ENCODE peak calls at places on chromosome 20, in eight cellular contexts. One of them, this sample, is unnamed.

GRCh38 chr20:43736588-43737091 is 9.8 kb upstream of the GTSF1L start:
- DNase-seq in CD8-positive, alpha-beta T cell: no peak
- DNase-seq in fibroblast of mammary gland: no peak
- DNase-seq in fibroblast of lung: no peak
- DNase-seq in naive thymus-derived CD4-positive, alpha-beta T cell: no peak
- DNase-seq in prostate gland: no peak
- DNase-seq in cardiac fibroblast: no peak
- DNase-seq in HL-60: no peak
- DNase-seq in this sample: peak

GRCh38 chr20:41650221-41650948 is 32.2 kb upstream of the CHD6 start:
- DNase-seq in CD8-positive, alpha-beta T cell: no peak
- DNase-seq in fibroblast of mammary gland: no peak
- DNase-seq in fibroblast of lung: no peak
- DNase-seq in naive thymus-derived CD4-positive, alpha-beta T cell: no peak
- DNase-seq in prostate gland: peak
- DNase-seq in cardiac fibroblast: no peak
- DNase-seq in HL-60: no peak
- DNase-seq in this sample: no peak

GRCh38 chr20:57388953-57389694 is 2.1 kb upstream of the RBM38 start:
- DNase-seq in CD8-positive, alpha-beta T cell: no peak
- DNase-seq in fibroblast of mammary gland: peak
- DNase-seq in fibroblast of lung: peak
- DNase-seq in naive thymus-derived CD4-positive, alpha-beta T cell: peak
- DNase-seq in prostate gland: peak
- DNase-seq in cardiac fibroblast: peak
- DNase-seq in HL-60: no peak
- DNase-seq in this sample: no peak

GRCh38 chr20:10714236-10714975 is 40.6 kb upstream of the JAG1 start:
- DNase-seq in CD8-positive, alpha-beta T cell: no peak
- DNase-seq in fibroblast of mammary gland: no peak
- DNase-seq in fibroblast of lung: peak
- DNase-seq in naive thymus-derived CD4-positive, alpha-beta T cell: no peak
- DNase-seq in prostate gland: no peak
- DNase-seq in cardiac fibroblast: no peak
- DNase-seq in HL-60: no peak
- DNase-seq in this sample: no peak

GRCh38 chr20:34312024-34312460 is 8.9 kb upstream of the AHCY start:
- DNase-seq in CD8-positive, alpha-beta T cell: no peak
- DNase-seq in fibroblast of mammary gland: no peak
- DNase-seq in fibroblast of lung: no peak
- DNase-seq in naive thymus-derived CD4-positive, alpha-beta T cell: no peak
- DNase-seq in prostate gland: no peak
- DNase-seq in cardiac fibroblast: no peak
- DNase-seq in HL-60: no peak
- DNase-seq in this sample: no peak

GRCh38 chr20:18839507-18840247 is 26.1 kb downstream of the SCP2D1 start:
- DNase-seq in CD8-positive, alpha-beta T cell: no peak
- DNase-seq in fibroblast of mammary gland: no peak
- DNase-seq in fibroblast of lung: no peak
- DNase-seq in naive thymus-derived CD4-positive, alpha-beta T cell: no peak
- DNase-seq in prostate gland: no peak
- DNase-seq in cardiac fibroblast: no peak
- DNase-seq in HL-60: no peak
- DNase-seq in this sample: no peak

GRCh38 chr20:5529331-5530142 is 212.8 kb upstream of the PROKR2 start:
- DNase-seq in CD8-positive, alpha-beta T cell: peak
- DNase-seq in fibroblast of mammary gland: peak
- DNase-seq in fibroblast of lung: peak
- DNase-seq in naive thymus-derived CD4-positive, alpha-beta T cell: peak
- DNase-seq in prostate gland: peak
- DNase-seq in cardiac fibroblast: peak
- DNase-seq in HL-60: peak
- DNase-seq in this sample: peak

GRCh38 chr20:8946036-8946926 is 122.6 kb upstream of the PLCB4 start:
- DNase-seq in CD8-positive, alpha-beta T cell: no peak
- DNase-seq in fibroblast of mammary gland: peak
- DNase-seq in fibroblast of lung: no peak
- DNase-seq in naive thymus-derived CD4-positive, alpha-beta T cell: no peak
- DNase-seq in prostate gland: no peak
- DNase-seq in cardiac fibroblast: no peak
- DNase-seq in HL-60: no peak
- DNase-seq in this sample: no peak

GRCh38 chr20:49906615-49907154 is 8.6 kb downstream of the SPATA2 start:
- DNase-seq in CD8-positive, alpha-beta T cell: no peak
- DNase-seq in fibroblast of mammary gland: no peak
- DNase-seq in fibroblast of lung: no peak
- DNase-seq in naive thymus-derived CD4-positive, alpha-beta T cell: no peak
- DNase-seq in prostate gland: no peak
- DNase-seq in cardiac fibroblast: no peak
- DNase-seq in HL-60: no peak
- DNase-seq in this sample: no peak

GRCh38 chr20:37346526-37347346 is 796 bp downstream of the SRC start:
- DNase-seq in CD8-positive, alpha-beta T cell: no peak
- DNase-seq in fibroblast of mammary gland: no peak
- DNase-seq in fibroblast of lung: no peak
- DNase-seq in naive thymus-derived CD4-positive, alpha-beta T cell: no peak
- DNase-seq in prostate gland: no peak
- DNase-seq in cardiac fibroblast: no peak
- DNase-seq in HL-60: no peak
- DNase-seq in this sample: no peak

GRCh38 chr20:24502661-24503060 is 33.2 kb downstream of the SYNDIG1 start:
- DNase-seq in CD8-positive, alpha-beta T cell: no peak
- DNase-seq in fibroblast of mammary gland: peak
- DNase-seq in fibroblast of lung: peak
- DNase-seq in naive thymus-derived CD4-positive, alpha-beta T cell: no peak
- DNase-seq in prostate gland: no peak
- DNase-seq in cardiac fibroblast: peak
- DNase-seq in HL-60: no peak
- DNase-seq in this sample: no peak

GRCh38 chr20:7624886-7625285 is 315.4 kb downstream of the HAO1 start:
- DNase-seq in CD8-positive, alpha-beta T cell: no peak
- DNase-seq in fibroblast of mammary gland: no peak
- DNase-seq in fibroblast of lung: no peak
- DNase-seq in naive thymus-derived CD4-positive, alpha-beta T cell: no peak
- DNase-seq in prostate gland: no peak
- DNase-seq in cardiac fibroblast: no peak
- DNase-seq in HL-60: no peak
- DNase-seq in this sample: no peak

GRCh38 chr20:4592316-4593148 is 129.2 kb upstream of the PRND start:
- DNase-seq in CD8-positive, alpha-beta T cell: peak
- DNase-seq in fibroblast of mammary gland: peak
- DNase-seq in fibroblast of lung: peak
- DNase-seq in naive thymus-derived CD4-positive, alpha-beta T cell: peak
- DNase-seq in prostate gland: no peak
- DNase-seq in cardiac fibroblast: peak
- DNase-seq in HL-60: peak
- DNase-seq in this sample: no peak

GRCh38 chr20:56171087-56172012 is 77.2 kb upstream of the MC3R start:
- DNase-seq in CD8-positive, alpha-beta T cell: no peak
- DNase-seq in fibroblast of mammary gland: no peak
- DNase-seq in fibroblast of lung: peak
- DNase-seq in naive thymus-derived CD4-positive, alpha-beta T cell: no peak
- DNase-seq in prostate gland: peak
- DNase-seq in cardiac fibroblast: peak
- DNase-seq in HL-60: no peak
- DNase-seq in this sample: no peak

GRCh38 chr20:38219006-38219950 is 41.3 kb downstream of the KIAA1755 start:
- DNase-seq in CD8-positive, alpha-beta T cell: no peak
- DNase-seq in fibroblast of mammary gland: no peak
- DNase-seq in fibroblast of lung: no peak
- DNase-seq in naive thymus-derived CD4-positive, alpha-beta T cell: no peak
- DNase-seq in prostate gland: no peak
- DNase-seq in cardiac fibroblast: no peak
- DNase-seq in HL-60: no peak
- DNase-seq in this sample: no peak

GRCh38 chr20:64155258-64156135 is 8.8 kb upstream of the MYT1 start:
- DNase-seq in CD8-positive, alpha-beta T cell: no peak
- DNase-seq in fibroblast of mammary gland: no peak
- DNase-seq in fibroblast of lung: no peak
- DNase-seq in naive thymus-derived CD4-positive, alpha-beta T cell: no peak
- DNase-seq in prostate gland: no peak
- DNase-seq in cardiac fibroblast: no peak
- DNase-seq in HL-60: no peak
- DNase-seq in this sample: no peak

GRCh38 chr20:59576216-59576953 is 28.0 kb upstream of the PHACTR3 start:
- DNase-seq in CD8-positive, alpha-beta T cell: no peak
- DNase-seq in fibroblast of mammary gland: no peak
- DNase-seq in fibroblast of lung: no peak
- DNase-seq in naive thymus-derived CD4-positive, alpha-beta T cell: no peak
- DNase-seq in prostate gland: no peak
- DNase-seq in cardiac fibroblast: no peak
- DNase-seq in HL-60: no peak
- DNase-seq in this sample: no peak

GRCh38 chr20:20368414-20369352 is 779 bp downstream of the INSM1 start:
- DNase-seq in CD8-positive, alpha-beta T cell: no peak
- DNase-seq in fibroblast of mammary gland: peak
- DNase-seq in fibroblast of lung: no peak
- DNase-seq in naive thymus-derived CD4-positive, alpha-beta T cell: no peak
- DNase-seq in prostate gland: no peak
- DNase-seq in cardiac fibroblast: no peak
- DNase-seq in HL-60: no peak
- DNase-seq in this sample: no peak

GRCh38 chr20:17287998-17288397 is 61.2 kb downstream of the PCSK2 start:
- DNase-seq in CD8-positive, alpha-beta T cell: no peak
- DNase-seq in fibroblast of mammary gland: no peak
- DNase-seq in fibroblast of lung: no peak
- DNase-seq in naive thymus-derived CD4-positive, alpha-beta T cell: no peak
- DNase-seq in prostate gland: no peak
- DNase-seq in cardiac fibroblast: no peak
- DNase-seq in HL-60: no peak
- DNase-seq in this sample: no peak

GRCh38 chr20:13661070-13661687 is 22.4 kb upstream of the TASP1 start:
- DNase-seq in CD8-positive, alpha-beta T cell: no peak
- DNase-seq in fibroblast of mammary gland: peak
- DNase-seq in fibroblast of lung: peak
- DNase-seq in naive thymus-derived CD4-positive, alpha-beta T cell: no peak
- DNase-seq in prostate gland: no peak
- DNase-seq in cardiac fibroblast: no peak
- DNase-seq in HL-60: no peak
- DNase-seq in this sample: no peak
- H3K4me3 ChIP-seq in CD8-positive, alpha-beta T cell: no peak
- H3K4me3 ChIP-seq in fibroblast of mammary gland: no peak
- H3K4me3 ChIP-seq in fibroblast of lung: no peak
- H3K4me3 ChIP-seq in naive thymus-derived CD4-positive, alpha-beta T cell: no peak
- H3K4me3 ChIP-seq in prostate gland: no peak
- H3K4me3 ChIP-seq in cardiac fibroblast: no peak
- H3K4me3 ChIP-seq in HL-60: no peak
- H3K4me3 ChIP-seq in this sample: no peak

GRCh38 chr20:3160418-3160817 is 753 bp upstream of the FASTKD5 start:
- DNase-seq in CD8-positive, alpha-beta T cell: no peak
- DNase-seq in fibroblast of mammary gland: no peak
- DNase-seq in fibroblast of lung: no peak
- DNase-seq in naive thymus-derived CD4-positive, alpha-beta T cell: no peak
- DNase-seq in prostate gland: no peak
- DNase-seq in cardiac fibroblast: no peak
- DNase-seq in HL-60: no peak
- DNase-seq in this sample: no peak
- H3K4me3 ChIP-seq in CD8-positive, alpha-beta T cell: peak
- H3K4me3 ChIP-seq in fibroblast of mammary gland: no peak
- H3K4me3 ChIP-seq in fibroblast of lung: no peak
- H3K4me3 ChIP-seq in naive thymus-derived CD4-positive, alpha-beta T cell: no peak
- H3K4me3 ChIP-seq in prostate gland: peak
- H3K4me3 ChIP-seq in cardiac fibroblast: no peak
- H3K4me3 ChIP-seq in HL-60: peak
- H3K4me3 ChIP-seq in this sample: peak

DNA sequence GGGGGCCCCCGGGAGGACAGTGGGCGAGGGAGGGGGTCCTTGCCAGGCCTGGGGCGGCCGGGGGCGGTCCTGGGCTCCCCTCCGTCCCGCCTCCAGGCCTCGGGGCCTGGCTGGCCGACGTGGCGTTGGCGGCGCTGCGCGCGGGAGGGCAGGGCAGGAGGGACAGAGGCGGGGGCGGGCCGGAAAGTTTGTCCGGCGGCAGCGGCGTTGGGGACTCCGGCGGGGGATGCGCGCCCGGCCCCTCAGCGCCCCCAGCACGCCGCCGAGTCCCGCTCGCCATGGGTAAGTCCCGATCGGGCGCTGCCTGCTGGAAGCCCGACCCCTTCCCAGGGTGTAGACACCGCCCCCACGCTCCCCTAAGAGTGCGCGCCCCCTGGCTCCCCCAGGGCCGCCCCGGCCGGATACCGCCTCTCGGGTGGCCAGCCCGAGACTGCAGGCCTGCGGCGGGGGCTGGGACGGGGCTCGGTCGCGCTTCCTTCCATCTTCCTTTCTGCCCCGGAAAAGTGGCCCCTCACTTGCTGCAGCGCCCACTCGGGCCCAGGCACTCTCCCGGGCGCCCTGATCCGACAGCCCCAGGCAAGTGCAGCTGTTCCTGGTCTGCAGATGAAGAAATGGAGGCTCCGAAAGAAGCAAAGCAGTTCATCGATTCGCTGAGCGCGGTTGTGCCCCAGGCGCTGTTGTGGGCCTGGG is at the start of gene SLC2A10:
- DNase-seq in CD8-positive, alpha-beta T cell: no peak
- DNase-seq in fibroblast of mammary gland: peak
- DNase-seq in fibroblast of lung: peak
- DNase-seq in naive thymus-derived CD4-positive, alpha-beta T cell: no peak
- DNase-seq in prostate gland: peak
- DNase-seq in cardiac fibroblast: peak
- DNase-seq in HL-60: no peak
- DNase-seq in this sample: no peak
- H3K4me3 ChIP-seq in CD8-positive, alpha-beta T cell: peak
- H3K4me3 ChIP-seq in fibroblast of mammary gland: peak
- H3K4me3 ChIP-seq in fibroblast of lung: peak
- H3K4me3 ChIP-seq in naive thymus-derived CD4-positive, alpha-beta T cell: peak
- H3K4me3 ChIP-seq in prostate gland: peak
- H3K4me3 ChIP-seq in cardiac fibroblast: peak
- H3K4me3 ChIP-seq in HL-60: peak
- H3K4me3 ChIP-seq in this sample: peak

GRCh38 chr20:642398-643174 is 10.4 kb downstream of the SRXN1 start:
- DNase-seq in CD8-positive, alpha-beta T cell: no peak
- DNase-seq in fibroblast of mammary gland: no peak
- DNase-seq in fibroblast of lung: peak
- DNase-seq in naive thymus-derived CD4-positive, alpha-beta T cell: no peak
- DNase-seq in prostate gland: no peak
- DNase-seq in cardiac fibroblast: no peak
- DNase-seq in HL-60: no peak
- DNase-seq in this sample: no peak
- H3K4me3 ChIP-seq in CD8-positive, alpha-beta T cell: no peak
- H3K4me3 ChIP-seq in fibroblast of mammary gland: no peak
- H3K4me3 ChIP-seq in fibroblast of lung: no peak
- H3K4me3 ChIP-seq in naive thymus-derived CD4-positive, alpha-beta T cell: no peak
- H3K4me3 ChIP-seq in prostate gland: peak
- H3K4me3 ChIP-seq in cardiac fibroblast: no peak
- H3K4me3 ChIP-seq in HL-60: no peak
- H3K4me3 ChIP-seq in this sample: no peak

DNA sequence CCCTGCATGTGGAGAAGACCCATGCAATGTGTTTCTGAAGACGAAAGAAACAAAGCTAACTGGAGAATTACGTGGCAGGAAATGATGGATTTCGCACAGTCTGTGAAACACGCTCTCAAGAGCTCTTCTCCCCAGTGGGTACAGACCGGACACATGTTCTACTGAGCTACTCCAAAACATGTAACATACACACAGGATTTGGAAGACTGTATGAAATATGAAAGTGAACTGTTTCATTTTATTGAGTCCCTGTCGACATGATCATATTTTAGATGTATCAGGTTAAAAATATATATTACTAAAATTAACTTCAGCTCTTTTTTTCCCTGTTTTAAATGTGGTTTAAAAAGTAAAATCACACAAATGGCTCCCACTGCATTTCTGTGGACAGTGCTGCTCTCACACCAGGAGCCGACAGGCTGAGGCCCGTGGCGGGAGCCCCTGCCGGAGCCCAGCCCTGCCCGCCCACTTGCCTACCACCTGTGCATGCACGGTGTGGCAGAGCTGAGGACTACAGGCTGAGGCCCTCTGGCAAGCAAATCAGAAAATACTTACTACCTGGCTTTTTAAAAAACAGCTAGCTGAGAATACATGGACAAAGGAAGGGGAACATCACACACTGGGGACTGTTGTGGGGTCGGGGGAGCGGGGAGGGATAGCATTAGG is 58.9 kb upstream of the NXT1 start:
- DNase-seq in CD8-positive, alpha-beta T cell: no peak
- DNase-seq in fibroblast of mammary gland: no peak
- DNase-seq in fibroblast of lung: no peak
- DNase-seq in naive thymus-derived CD4-positive, alpha-beta T cell: no peak
- DNase-seq in prostate gland: no peak
- DNase-seq in cardiac fibroblast: peak
- DNase-seq in HL-60: no peak
- DNase-seq in this sample: no peak
- H3K4me3 ChIP-seq in CD8-positive, alpha-beta T cell: no peak
- H3K4me3 ChIP-seq in fibroblast of mammary gland: no peak
- H3K4me3 ChIP-seq in fibroblast of lung: no peak
- H3K4me3 ChIP-seq in naive thymus-derived CD4-positive, alpha-beta T cell: no peak
- H3K4me3 ChIP-seq in prostate gland: no peak
- H3K4me3 ChIP-seq in cardiac fibroblast: no peak
- H3K4me3 ChIP-seq in HL-60: no peak
- H3K4me3 ChIP-seq in this sample: no peak